ENCODE peak calls at places on chromosome 13, in six cellular contexts. One of them, this sample, is unnamed.
A peak's percentile ranks its signal among the peaks of the same experiment; 100 is the strongest.

GRCh38 chr13:102901056-102901455 is 55.2 kb downstream of the ERCC5 start:
- DNase-seq in GM03348: no peak
- DNase-seq in iris pigment epithelial cell: no peak
- DNase-seq in stomach: no peak
- DNase-seq in activated effector memory CD4-positive, alpha-beta T cell treated with anti-CD3 and anti-CD28 coated beads, Interleukin-2, amount 50 U/mL, for 16 hours: no peak
- DNase-seq in Ammon's horn: no peak
- DNase-seq in this sample: no peak

GRCh38 chr13:45339867-45340266 is 1.1 kb downstream of the TPT1 start:
- DNase-seq in Ammon's horn: no peak
- DNase-seq in activated effector memory CD4-positive, alpha-beta T cell treated with anti-CD3 and anti-CD28 coated beads, Interleukin-2, amount 50 U/mL, for 16 hours: peak; percentile 80
- DNase-seq in GM03348: no peak
- DNase-seq in stomach: no peak
- DNase-seq in iris pigment epithelial cell: no peak
- DNase-seq in this sample: no peak

GRCh38 chr13:47484564-47484963 is 516.5 kb downstream of the SUCLA2 start:
- DNase-seq in iris pigment epithelial cell: peak; percentile 59
- DNase-seq in Ammon's horn: no peak
- DNase-seq in stomach: no peak
- DNase-seq in GM03348: peak; percentile 43
- DNase-seq in activated effector memory CD4-positive, alpha-beta T cell treated with anti-CD3 and anti-CD28 coated beads, Interleukin-2, amount 50 U/mL, for 16 hours: no peak
- DNase-seq in this sample: no peak

GRCh38 chr13:83825676-83826075 is 56.6 kb downstream of the SLITRK1 start:
- DNase-seq in iris pigment epithelial cell: no peak
- DNase-seq in activated effector memory CD4-positive, alpha-beta T cell treated with anti-CD3 and anti-CD28 coated beads, Interleukin-2, amount 50 U/mL, for 16 hours: no peak
- DNase-seq in GM03348: no peak
- DNase-seq in stomach: no peak
- DNase-seq in Ammon's horn: peak; percentile 93
- DNase-seq in this sample: no peak

GRCh38 chr13:49308104-49308875 is 60.6 kb downstream of the CDADC1 start:
- DNase-seq in activated effector memory CD4-positive, alpha-beta T cell treated with anti-CD3 and anti-CD28 coated beads, Interleukin-2, amount 50 U/mL, for 16 hours: no peak
- DNase-seq in Ammon's horn: peak; percentile 79
- DNase-seq in GM03348: peak; percentile 83
- DNase-seq in stomach: peak; percentile 86
- DNase-seq in iris pigment epithelial cell: peak; percentile 56
- DNase-seq in this sample: no peak

GRCh38 chr13:47639716-47640447 is 361.2 kb downstream of the SUCLA2 start:
- DNase-seq in stomach: no peak
- DNase-seq in activated effector memory CD4-positive, alpha-beta T cell treated with anti-CD3 and anti-CD28 coated beads, Interleukin-2, amount 50 U/mL, for 16 hours: no peak
- DNase-seq in iris pigment epithelial cell: peak; percentile 12
- DNase-seq in Ammon's horn: no peak
- DNase-seq in GM03348: no peak
- DNase-seq in this sample: no peak

GRCh38 chr13:34847751-34848150 is 94.3 kb upstream of the NBEA start:
- DNase-seq in GM03348: no peak
- DNase-seq in stomach: no peak
- DNase-seq in activated effector memory CD4-positive, alpha-beta T cell treated with anti-CD3 and anti-CD28 coated beads, Interleukin-2, amount 50 U/mL, for 16 hours: no peak
- DNase-seq in Ammon's horn: no peak
- DNase-seq in iris pigment epithelial cell: no peak
- DNase-seq in this sample: no peak

GRCh38 chr13:26558074-26558805 is 757 bp downstream of the WASF3 start:
- DNase-seq in activated effector memory CD4-positive, alpha-beta T cell treated with anti-CD3 and anti-CD28 coated beads, Interleukin-2, amount 50 U/mL, for 16 hours: no peak
- DNase-seq in iris pigment epithelial cell: peak; percentile 12
- DNase-seq in stomach: no peak
- DNase-seq in GM03348: peak; percentile 50
- DNase-seq in Ammon's horn: no peak
- DNase-seq in this sample: peak; percentile 70

GRCh38 chr13:51938454-51938853 is 72.8 kb downstream of the ATP7B start:
- DNase-seq in stomach: no peak
- DNase-seq in Ammon's horn: no peak
- DNase-seq in activated effector memory CD4-positive, alpha-beta T cell treated with anti-CD3 and anti-CD28 coated beads, Interleukin-2, amount 50 U/mL, for 16 hours: no peak
- DNase-seq in iris pigment epithelial cell: no peak
- DNase-seq in GM03348: no peak
- DNase-seq in this sample: no peak

GRCh38 chr13:109454167-109454917 is 332.0 kb downstream of the IRS2 start:
- DNase-seq in Ammon's horn: no peak
- DNase-seq in GM03348: no peak
- DNase-seq in activated effector memory CD4-positive, alpha-beta T cell treated with anti-CD3 and anti-CD28 coated beads, Interleukin-2, amount 50 U/mL, for 16 hours: no peak
- DNase-seq in stomach: no peak
- DNase-seq in iris pigment epithelial cell: no peak
- DNase-seq in this sample: no peak

GRCh38 chr13:91133941-91134772 is 213.3 kb upstream of the MIR17HG start:
- DNase-seq in GM03348: peak; percentile 62
- DNase-seq in activated effector memory CD4-positive, alpha-beta T cell treated with anti-CD3 and anti-CD28 coated beads, Interleukin-2, amount 50 U/mL, for 16 hours: no peak
- DNase-seq in stomach: peak; percentile 42
- DNase-seq in Ammon's horn: peak; percentile 79
- DNase-seq in iris pigment epithelial cell: peak; percentile 54
- DNase-seq in this sample: peak; percentile 60